ENCODE peak calls at places on chromosomes 6 and 20, in eight cellular contexts. E, R, A, N, M, F, J and S are unnamed samples.

GRCh38 chr20:36309643-36310042 is 3.5 kb downstream of the DLGAP4 start:
- DNase-seq in E (no peak), R (no peak), A (no peak), N (no peak), M (no peak), F (no peak), J (no peak), S (no peak)

GRCh38 chr6:134065706-134066105 is 13.3 kb upstream of the SLC2A12 start:
- DNase-seq in E (peak), R (peak), A (no peak), N (no peak), M (no peak), F (no peak), J (peak), S (peak)

GRCh38 chr6:163419413-163420314 is 5.1 kb downstream of the QKI start:
- DNase-seq in E (no peak), R (peak), A (no peak), N (no peak), M (no peak), F (no peak), J (no peak), S (no peak)

GRCh38 chr6:146905313-146905712 is 298.9 kb upstream of the STXBP5 start:
- DNase-seq in E (peak), R (peak), A (no peak), N (no peak), M (peak), F (no peak), J (no peak), S (no peak)

GRCh38 chr6:151481752-151482151 is 12.1 kb upstream of the CCDC170 start:
- DNase-seq in E (no peak), R (no peak), A (no peak), N (no peak), M (no peak), F (no peak), J (no peak), S (no peak)

GRCh38 chr6:150687508-150687907 is 87.8 kb downstream of the PLEKHG1 start:
- DNase-seq in E (no peak), R (no peak), A (no peak), N (no peak), M (no peak), F (no peak), J (no peak), S (no peak)

GRCh38 chr20:23446505-23446904 is 6.2 kb downstream of the CST11 start:
- DNase-seq in E (peak), R (peak), A (no peak), N (peak), M (no peak), F (peak), J (no peak), S (peak)

GRCh38 chr6:149231786-149232185 is 85.7 kb upstream of the TAB2 start:
- DNase-seq in E (no peak), R (peak), A (no peak), N (no peak), M (no peak), F (no peak), J (no peak), S (no peak)

GRCh38 chr6:130216630-130217029 is 6.1 kb downstream of the SAMD3 start:
- DNase-seq in E (no peak), R (no peak), A (no peak), N (no peak), M (no peak), F (no peak), J (no peak), S (no peak)

GRCh38 chr6:3630258-3630828 is 121.2 kb downstream of the PXDC1 start:
- DNase-seq in E (no peak), R (no peak), A (no peak), N (peak), M (no peak), F (no peak), J (no peak), S (no peak)

GRCh38 chr6:113328886-113329381 is 528.2 kb upstream of the MARCKS start:
- DNase-seq in E (no peak), R (peak), A (no peak), N (no peak), M (no peak), F (no peak), J (no peak), S (no peak)

GRCh38 chr6:53894086-53894485 is 99.3 kb downstream of the LRRC1 start:
- DNase-seq in E (peak), R (peak), A (no peak), N (peak), M (no peak), F (peak), J (no peak), S (no peak)

GRCh38 chr20:63043348-63044203 is 36.8 kb upstream of the BHLHE23 start:
- DNase-seq in E (no peak), R (no peak), A (no peak), N (no peak), M (no peak), F (no peak), J (no peak), S (no peak)

GRCh38 chr6:82781805-82782204 is 283.8 kb downstream of the UBE3D start:
- DNase-seq in E (no peak), R (no peak), A (no peak), N (no peak), M (no peak), F (no peak), J (no peak), S (no peak)

GRCh38 chr6:146950351-146950835 is 253.8 kb upstream of the STXBP5 start:
- DNase-seq in E (no peak), R (peak), A (no peak), N (peak), M (no peak), F (no peak), J (no peak), S (no peak)

GRCh38 chr20:58081842-58082241 is 146.6 kb downstream of the ANKRD60 start:
- DNase-seq in E (no peak), R (peak), A (no peak), N (no peak), M (no peak), F (no peak), J (no peak), S (no peak)

GRCh38 chr20:34824026-34824860 is 1.2 kb downstream of the NCOA6 start:
- DNase-seq in E (peak), R (peak), A (peak), N (peak), M (peak), F (peak), J (peak), S (peak)

GRCh38 chr6:170129691-170130171 is 161.1 kb downstream of the DLL1 start:
- DNase-seq in E (peak), R (peak), A (no peak), N (no peak), M (no peak), F (no peak), J (no peak), S (no peak)

GRCh38 chr6:51792273-51793030 is 295.0 kb downstream of the PKHD1 start:
- DNase-seq in E (no peak), R (no peak), A (no peak), N (no peak), M (no peak), F (no peak), J (no peak), S (no peak)

GRCh38 chr6:47595785-47596184 is 102.6 kb upstream of the ADGRF4 start:
- DNase-seq in E (no peak), R (no peak), A (no peak), N (no peak), M (peak), F (no peak), J (no peak), S (no peak)

GRCh38 chr20:42492285-42492684 is 697.4 kb downstream of the PTPRT start:
- DNase-seq in E (no peak), R (no peak), A (no peak), N (no peak), M (no peak), F (no peak), J (no peak), S (no peak)

GRCh38 chr6:10759312-10759839 is 11.8 kb downstream of the TMEM14B start:
- DNase-seq in E (peak), R (peak), A (no peak), N (no peak), M (peak), F (no peak), J (no peak), S (no peak)

GRCh38 chr6:167825759-167826229 is 917 bp upstream of the AFDN start:
- DNase-seq in E (no peak), R (peak), A (no peak), N (no peak), M (no peak), F (no peak), J (no peak), S (no peak)

GRCh38 chr20:48684501-48685041 is 143.2 kb downstream of the PREX1 start:
- DNase-seq in E (no peak), R (no peak), A (no peak), N (no peak), M (no peak), F (no peak), J (no peak), S (no peak)

GRCh38 chr6:11953641-11954040 is 58.5 kb upstream of the HIVEP1 start:
- DNase-seq in E (peak), R (peak), A (no peak), N (no peak), M (no peak), F (no peak), J (no peak), S (no peak)

GRCh38 chr6:67694127-67694526 is 941.0 kb upstream of the ADGRB3 start:
- DNase-seq in E (no peak), R (no peak), A (no peak), N (no peak), M (no peak), F (no peak), J (no peak), S (no peak)

GRCh38 chr20:37681384-37681977 is 12.3 kb upstream of the CTNNBL1 start:
- DNase-seq in E (no peak), R (no peak), A (no peak), N (no peak), M (no peak), F (no peak), J (no peak), S (no peak)

GRCh38 chr6:68473433-68474210 is 161.5 kb upstream of the ADGRB3 start:
- DNase-seq in E (peak), R (peak), A (no peak), N (no peak), M (no peak), F (no peak), J (no peak), S (no peak)

GRCh38 chr20:57438552-57438951 is 47.4 kb downstream of the RBM38 start:
- DNase-seq in E (no peak), R (no peak), A (no peak), N (no peak), M (no peak), F (no peak), J (no peak), S (no peak)

GRCh38 chr6:134436281-134436815 is 118.4 kb upstream of the SGK1 start:
- DNase-seq in E (peak), R (peak), A (peak), N (no peak), M (no peak), F (peak), J (peak), S (peak)

GRCh38 chr6:38346291-38347079 is 293.2 kb downstream of the BTBD9 start:
- DNase-seq in E (peak), R (peak), A (no peak), N (no peak), M (no peak), F (no peak), J (no peak), S (no peak)

GRCh38 chr6:7671581-7671980 is 54.3 kb upstream of the BMP6 start:
- DNase-seq in E (no peak), R (no peak), A (no peak), N (no peak), M (no peak), F (no peak), J (no peak), S (no peak)